ENCODE peak calls at places on chromosomes 3 and 15, in nine cellular contexts. S, F, C, J, P, X, I, L and M are unnamed samples.

GRCh38 chr3:110376119-110376518 is 695.5 kb upstream of the NECTIN3 start:
- DNase-seq in I (no peak), X (no peak), P (no peak), S (no peak), C (no peak), L (no peak), J (no peak), F (no peak), M (no peak)

GRCh38 chr3:130915567-130916292 is 21.8 kb downstream of the ATP2C1 start:
- DNase-seq in S (no peak), I (no peak), P (no peak), F (no peak), X (no peak), C (no peak), J (peak; percentile 25), L (no peak), M (no peak)

GRCh38 chr15:52857937-52858336 is 67.8 kb upstream of the ONECUT1 start:
- DNase-seq in P (no peak), F (no peak), J (peak; percentile 21), S (peak; percentile 9), C (no peak), L (no peak), X (no peak), I (no peak), M (no peak)

GRCh38 chr3:169700195-169700594 is 36.7 kb upstream of the MECOM start:
- DNase-seq in X (no peak), C (no peak), L (no peak), F (no peak), S (peak; percentile 22), I (no peak), J (no peak), P (no peak), M (no peak)

GRCh38 chr3:141243295-141243707 is 11.7 kb downstream of the PXYLP1 start:
- DNase-seq in C (no peak), F (no peak), I (no peak), J (peak; percentile 17), X (no peak), P (peak; percentile 66), L (no peak), S (peak; percentile 36), M (no peak)

GRCh38 chr3:197692641-197693040 is 44.1 kb downstream of the RUBCN start:
- DNase-seq in I (no peak), L (no peak), S (peak; percentile 82), J (peak; percentile 46), C (peak; percentile 21), X (peak; percentile 32), P (no peak), F (no peak), M (no peak)

GRCh38 chr3:52551118-52551517 is 14.7 kb downstream of the UQCC5 start:
- DNase-seq in S (no peak), J (no peak), L (no peak), I (no peak), X (no peak), F (no peak), C (no peak), P (no peak), M (no peak)

GRCh38 chr3:183591881-183592521 is 36.5 kb upstream of the KLHL6 start:
- DNase-seq in P (no peak), L (no peak), I (no peak), X (no peak), F (no peak), S (peak; percentile 33), J (no peak), C (no peak), M (no peak)

GRCh38 chr3:123258811-123259420 is 57.2 kb downstream of the SEC22A start:
- DNase-seq in P (no peak), I (no peak), F (no peak), C (peak; percentile 26), L (no peak), S (peak; percentile 86), X (peak; percentile 53), J (peak; percentile 55), M (no peak)

GRCh38 chr3:34011171-34012101 is 213.0 kb downstream of the PDCD6IP start:
- DNase-seq in J (peak; percentile 14), P (no peak), X (peak; percentile 15), L (no peak), S (peak; percentile 48), I (no peak), F (no peak), C (no peak), M (no peak)

GRCh38 chr3:55449527-55449926 is 37.6 kb downstream of the WNT5A start:
- DNase-seq in L (no peak), S (no peak), X (no peak), J (no peak), P (no peak), I (no peak), F (no peak), C (no peak), M (no peak)

GRCh38 chr15:96497951-96498350 is 167.5 kb downstream of the NR2F2 start:
- DNase-seq in P (no peak), I (no peak), L (no peak), S (no peak), X (no peak), J (no peak), F (no peak), C (no peak), M (no peak)

GRCh38 chr15:27456807-27457206 is 485.8 kb downstream of the GABRG3 start:
- DNase-seq in J (no peak), I (no peak), F (no peak), X (no peak), S (no peak), C (no peak), P (no peak), L (no peak), M (no peak)

GRCh38 chr3:64639022-64639421 is 48.8 kb downstream of the ADAMTS9 start:
- DNase-seq in X (no peak), I (no peak), J (no peak), L (no peak), P (no peak), F (no peak), C (no peak), S (no peak), M (no peak)

GRCh38 chr3:138850151-138850550 is 15.4 kb upstream of the PIK3CB start:
- DNase-seq in C (no peak), P (no peak), J (peak; percentile 8), S (peak; percentile 63), X (no peak), L (no peak), I (no peak), F (no peak), M (no peak)

GRCh38 chr3:107346559-107346958 is 30.7 kb upstream of the CCDC54 start:
- DNase-seq in C (no peak), I (no peak), S (no peak), P (no peak), F (no peak), L (no peak), X (no peak), J (no peak), M (no peak)

GRCh38 chr15:80788536-80788935 is 9.4 kb downstream of the CEMIP start:
- DNase-seq in L (no peak), S (no peak), X (peak; percentile 66), C (no peak), F (no peak), J (no peak), P (no peak), I (no peak), M (no peak)

GRCh38 chr3:171268677-171269076 is 191.5 kb downstream of the TNIK start:
- DNase-seq in S (no peak), P (no peak), X (no peak), I (no peak), F (no peak), J (no peak), L (no peak), C (no peak), M (no peak)

GRCh38 chr3:197533396-197534347 is 22.1 kb downstream of the BDH1 start:
- DNase-seq in L (no peak), I (no peak), S (no peak), C (no peak), J (peak; percentile 83), F (no peak), X (no peak), P (no peak), M (no peak)